ENCODE peak calls at places on chromosomes 13 and 19, in six cellular contexts. S, R, C, U, G and D are unnamed samples.
A peak's percentile ranks its signal among the peaks of the same experiment; 100 is the strongest.

GRCh38 chr13:50377726-50378270 is 362.6 kb downstream of the KCNRG start:
- DNase-seq in R (no peak), U (no peak), S (no peak), C (no peak), G (no peak), D (no peak)

GRCh38 chr13:99418663-99419140 is 82.6 kb upstream of the TM9SF2 start:
- DNase-seq in R (no peak), U (no peak), G (no peak), S (no peak), C (peak; percentile 14), D (no peak)

GRCh38 chr19:3024509-3024869 is 4.6 kb downstream of the TLE2 start:
- DNase-seq in U (no peak), G (no peak), S (no peak), R (no peak), C (no peak), D (no peak)

GRCh38 chr13:103282571-103283450 is 216.6 kb upstream of the SLC10A2 start:
- DNase-seq in S (no peak), G (peak; percentile 13), R (no peak), C (no peak), U (no peak), D (peak; percentile 5)

GRCh38 chr19:16542894-16543498 is 759 bp upstream of the CHERP start:
- DNase-seq in R (no peak), S (no peak), C (no peak), G (no peak), U (no peak), D (peak; percentile 9)

GRCh38 chr19:27741236-27741635 is 1471.7 kb downstream of the UQCRFS1 start:
- DNase-seq in G (no peak), S (no peak), R (no peak), C (no peak), U (no peak), D (no peak)

GRCh38 chr19:2171349-2172145 is 7.8 kb downstream of the DOT1L start:
- DNase-seq in G (peak; percentile 64), U (peak; percentile 71), R (peak; percentile 82), C (no peak), S (peak; percentile 52), D (peak; percentile 82)

GRCh38 chr13:97600438-97601080 is 166.6 kb downstream of the RAP2A start:
- DNase-seq in G (no peak), S (no peak), R (no peak), C (no peak), U (no peak), D (no peak)

GRCh38 chr19:32165750-32166149 is 179.7 kb upstream of the ZNF507 start:
- DNase-seq in C (no peak), G (no peak), S (no peak), R (no peak), U (no peak), D (no peak)

GRCh38 chr13:52348983-52349780 is 56.8 kb downstream of the THSD1 start:
- DNase-seq in G (no peak), C (no peak), R (no peak), U (no peak), S (no peak), D (peak; percentile 40)

GRCh38 chr19:44758596-44758995 is 10.1 kb downstream of the BCL3 start:
- DNase-seq in S (no peak), G (no peak), U (no peak), C (no peak), R (peak; percentile 82), D (no peak)

GRCh38 chr19:40416918-40417713 is 3.9 kb upstream of the PRX start:
- DNase-seq in G (peak; percentile 38), U (no peak), R (no peak), C (no peak), S (no peak), D (no peak)

GRCh38 chr19:49776371-49776764 is 9.6 kb downstream of the AP2A1 start:
- DNase-seq in R (no peak), C (no peak), G (no peak), U (no peak), S (no peak), D (no peak)

DNA sequence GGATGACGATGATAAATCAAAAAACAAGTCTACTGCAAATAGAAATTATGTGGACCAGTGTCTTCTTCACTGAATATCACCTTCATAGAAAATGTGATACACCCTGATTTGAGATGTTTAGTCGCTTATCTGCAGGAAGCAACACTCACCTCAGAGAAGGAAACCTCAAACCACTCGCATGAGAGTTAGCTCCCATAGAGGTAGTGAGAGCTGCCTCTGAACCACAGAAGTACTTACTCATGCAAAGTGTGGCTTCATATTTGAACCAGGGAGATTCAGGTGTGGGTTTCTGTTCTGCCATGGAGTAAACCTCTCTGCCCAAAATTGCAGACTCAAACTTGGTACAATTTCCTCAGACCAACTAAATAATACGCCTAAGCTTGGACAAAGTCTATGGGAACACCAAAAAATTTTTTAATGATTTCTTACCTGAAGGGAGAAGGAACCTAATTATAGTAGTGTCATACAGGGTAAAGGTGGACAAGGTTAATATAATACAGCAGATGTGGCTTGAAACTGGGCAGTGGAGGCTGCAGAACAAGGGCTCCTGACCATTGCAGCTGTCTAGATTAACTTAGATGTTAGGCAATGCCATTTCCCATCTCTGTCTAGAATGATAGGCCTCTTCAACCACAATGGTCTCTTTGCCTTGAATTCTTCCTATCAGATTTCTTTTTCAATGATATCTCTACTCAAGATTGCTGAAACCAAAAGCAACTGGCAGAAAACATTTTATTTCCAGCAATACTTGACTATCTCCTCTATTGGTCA is 29.6 kb upstream of the RCBTB2 start:
- DNase-seq in U (peak; percentile 87), R (no peak), C (no peak), S (peak; percentile 27), G (no peak), D (peak; percentile 65)
- H3K27ac ChIP-seq in U (no peak overlapping the region), R (no peak overlapping the region), C (no peak overlapping the region), S (no peak overlapping the region), G (no peak overlapping the region), D (no peak overlapping the region)

GRCh38 chr19:13026478-13026999 is 31.3 kb downstream of the NFIX start:
- DNase-seq in U (no peak), C (no peak), S (no peak), R (no peak), G (peak; percentile 80), D (peak; percentile 88)

GRCh38 chr19:13024958-13025653 is 29.8 kb downstream of the NFIX start:
- DNase-seq in G (no peak), C (no peak), R (peak; percentile 65), S (no peak), U (no peak), D (peak; percentile 54)

GRCh38 chr19:13024126-13024957 is 29.1 kb downstream of the NFIX start:
- DNase-seq in S (no peak), U (no peak), C (no peak), R (no peak), G (no peak), D (no peak)

GRCh38 chr19:13027031-13027430 is 31.8 kb downstream of the NFIX start:
- DNase-seq in C (no peak), G (no peak), S (no peak), U (no peak), R (no peak), D (no peak)

GRCh38 chr19:13025819-13026477 is 30.7 kb downstream of the NFIX start:
- DNase-seq in U (no peak), S (no peak), G (no peak), R (no peak), C (no peak), D (no peak)
- H3K4me1 ChIP-seq in U (peaks cover 19% of the 10 kb centered on the region), S (peaks cover 16% of the 10 kb centered on the region), G (peaks cover 58% of the 10 kb centered on the region), R (peaks cover 29% of the 10 kb centered on the region), C (peaks cover 18% of the 10 kb centered on the region), D (no peaks in the 10 kb centered on the region)

DNA sequence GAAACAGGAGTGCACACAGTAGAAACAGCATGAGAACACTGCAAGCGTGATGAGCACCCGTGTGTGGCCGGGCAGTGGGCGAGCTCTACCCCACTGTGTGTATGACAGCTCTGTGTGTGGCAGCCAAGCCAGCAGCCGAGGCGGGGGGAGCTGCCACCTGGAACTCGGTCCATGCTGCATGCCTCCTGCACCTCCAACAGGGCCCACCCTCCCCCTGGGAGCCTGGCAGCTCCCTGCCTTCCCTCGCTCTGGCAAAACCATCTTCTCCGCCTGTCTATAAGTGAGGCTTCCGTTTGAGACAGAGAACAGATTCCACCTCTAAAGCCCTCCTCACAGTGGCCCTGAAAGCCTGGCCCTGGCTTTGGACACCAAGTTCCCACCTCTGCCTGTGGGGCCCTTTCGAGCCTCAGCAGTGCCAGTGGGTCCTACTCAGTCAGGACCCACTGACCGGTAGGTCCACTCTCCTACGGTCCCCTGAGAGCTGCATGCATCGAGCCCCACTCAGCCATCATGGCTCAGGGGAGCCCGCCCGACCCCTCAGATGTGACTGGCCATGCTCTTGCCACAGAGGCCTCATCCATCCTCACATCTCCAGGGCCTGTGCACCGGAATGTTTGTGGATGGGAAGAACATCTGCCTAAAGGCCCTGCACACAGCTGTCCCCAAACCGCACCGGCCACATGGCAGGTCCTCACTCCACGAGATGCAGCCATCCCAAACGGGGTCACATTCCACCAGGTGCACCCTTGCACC is 52.4 kb upstream of the C13orf46 start:
- DNase-seq in R (peak; percentile 60), U (no peak), G (no peak), S (no peak), C (no peak), D (no peak)
- H3K27ac ChIP-seq in R (no peak overlapping the region), U (no peak overlapping the region), G (no peak overlapping the region), S (no peak overlapping the region), C (no peak overlapping the region), D (no peak overlapping the region)

DNA sequence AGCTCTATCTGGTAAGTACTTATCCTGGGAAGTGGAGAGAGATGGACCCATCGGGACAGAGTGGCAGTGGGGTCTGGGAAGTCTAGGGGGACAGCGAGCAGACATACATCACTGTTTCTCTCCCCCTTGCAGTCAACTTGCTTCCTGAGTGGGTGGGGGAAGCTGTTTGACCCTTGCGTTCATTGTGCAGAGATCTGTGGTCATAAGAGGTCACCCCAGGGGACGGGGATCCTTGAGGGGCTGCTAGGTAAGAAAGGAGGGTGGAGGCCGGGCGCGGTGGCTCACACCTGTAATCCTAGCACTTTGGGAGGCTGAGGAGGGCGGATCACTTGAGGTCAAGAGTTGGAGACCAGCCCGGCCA is 474 bp downstream of the ARHGEF18 start:
- DNase-seq in G (no peak), U (no peak), R (no peak), S (no peak), C (no peak), D (no peak)
- H3K4me1 ChIP-seq in G (no peaks in the 10 kb centered on the region), U (peaks cover 77% of the 10 kb centered on the region), R (no peaks in the 10 kb centered on the region), S (peaks cover 62% of the 10 kb centered on the region), C (no peaks in the 10 kb centered on the region), D (no peaks in the 10 kb centered on the region)

GRCh38 chr19:51965583-51965982 is 21.1 kb downstream of the ZNF350 start:
- DNase-seq in C (no peak), R (no peak), U (no peak), S (no peak), G (no peak), D (no peak)

GRCh38 chr19:51959791-51960190 is 26.8 kb downstream of the ZNF350 start:
- DNase-seq in R (no peak), S (no peak), G (no peak), U (no peak), C (no peak), D (no peak)
- H3K27ac ChIP-seq in R (no peak overlapping the region), S (no peak overlapping the region), G (no peak overlapping the region), U (no peak overlapping the region), C (no peak overlapping the region), D (no peak overlapping the region)

GRCh38 chr19:10720607-10721125 is 2.8 kb downstream of the DNM2 start:
- DNase-seq in U (no peak), C (no peak), R (no peak), G (no peak), S (no peak), D (no peak)
- H3K4me1 ChIP-seq in U (peaks cover 53% of the 10 kb centered on the region), C (no peaks in the 10 kb centered on the region), R (peaks cover 8% of the 10 kb centered on the region), G (peaks cover 43% of the 10 kb centered on the region), S (peaks cover 42% of the 10 kb centered on the region), D (peaks cover 6% of the 10 kb centered on the region)